ENCODE peak calls at places on chromosomes 11 and 22, in four cellular contexts. Z is A549, Y is K562, R is HepG2. B is an unnamed sample.

GRCh38 chr11:12719221-12719620 is 45.0 kb downstream of the TEAD1 start:
- DNase-seq in Z (no peak), Y (no peak), R (no peak), B (no peak)

GRCh38 chr11:134739136-134739535 is 327.1 kb upstream of the B3GAT1 start:
- DNase-seq in Z (no peak), Y (no peak), R (no peak), B (no peak)

GRCh38 chr11:69613594-69613993 is 27.4 kb upstream of the CCND1 start:
- DNase-seq in Z (no peak), Y (no peak), R (no peak), B (no peak)

GRCh38 chr22:29298641-29299040 is 7.8 kb upstream of the GAS2L1 start:
- DNase-seq in Z (no peak), Y (no peak), R (no peak), B (no peak)

GRCh38 chr11:123475478-123475877 is 45.4 kb downstream of the GRAMD1B start:
- DNase-seq in Z (peak), Y (no peak), R (no peak), B (no peak)

GRCh38 chr11:69868003-69868865 is 49.0 kb upstream of the FGF3 start:
- DNase-seq in Z (no peak), Y (no peak), R (no peak), B (no peak)

GRCh38 chr11:126165366-126166156 is 45.9 kb downstream of the RPUSD4 start:
- DNase-seq in Z (no peak), Y (no peak), R (peak), B (no peak)

GRCh38 chr11:134743809-134744195 is 331.8 kb upstream of the B3GAT1 start:
- DNase-seq in Z (no peak), Y (no peak), R (no peak), B (no peak)

GRCh38 chr22:43843783-43844530 is 18.4 kb downstream of the SULT4A1 start:
- DNase-seq in Z (no peak), Y (no peak), R (no peak), B (no peak)

DNA sequence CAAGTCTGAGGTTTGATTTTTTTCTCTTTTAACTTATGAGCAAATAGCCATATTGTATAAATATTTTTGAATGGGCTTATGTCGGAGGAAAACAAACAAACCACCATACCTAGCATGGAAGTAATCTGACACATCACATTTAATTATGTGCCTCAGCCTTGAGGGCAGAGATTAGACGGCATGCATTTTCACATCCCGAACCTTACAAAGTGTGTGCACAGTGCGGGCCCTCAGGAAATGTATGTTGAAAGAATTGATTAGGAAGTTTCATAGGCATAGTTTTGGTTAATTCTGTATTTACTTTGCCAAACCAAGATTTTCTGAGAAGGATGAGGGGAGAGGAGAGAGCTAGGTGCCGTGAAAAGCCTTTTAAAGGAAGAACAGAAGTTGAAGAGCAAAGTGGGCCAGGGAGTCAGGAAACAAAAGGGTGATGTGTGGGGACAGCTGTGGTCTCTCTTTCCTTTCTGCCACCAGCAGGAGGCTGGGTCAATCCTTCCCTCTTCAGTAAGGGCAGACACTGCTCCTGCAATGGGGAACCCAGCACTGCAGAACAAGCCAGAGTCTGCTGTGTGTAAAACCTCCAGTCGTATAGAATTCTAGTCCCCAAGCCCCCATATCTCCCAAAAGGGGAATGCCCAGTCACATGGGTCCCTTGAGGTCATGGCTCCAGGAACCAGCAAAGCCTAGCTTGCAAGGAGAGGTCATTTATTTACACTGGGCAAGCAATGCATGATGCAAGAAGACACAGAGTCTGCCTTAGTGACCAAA is 71.2 kb upstream of the OLFML1 start:
- DNase-seq in Z (no peak), Y (no peak), R (peak), B (no peak)
- TF ChIP-seq MYC in Z (no peak), Y (no peak), R (no peak), B (no peak)

DNA sequence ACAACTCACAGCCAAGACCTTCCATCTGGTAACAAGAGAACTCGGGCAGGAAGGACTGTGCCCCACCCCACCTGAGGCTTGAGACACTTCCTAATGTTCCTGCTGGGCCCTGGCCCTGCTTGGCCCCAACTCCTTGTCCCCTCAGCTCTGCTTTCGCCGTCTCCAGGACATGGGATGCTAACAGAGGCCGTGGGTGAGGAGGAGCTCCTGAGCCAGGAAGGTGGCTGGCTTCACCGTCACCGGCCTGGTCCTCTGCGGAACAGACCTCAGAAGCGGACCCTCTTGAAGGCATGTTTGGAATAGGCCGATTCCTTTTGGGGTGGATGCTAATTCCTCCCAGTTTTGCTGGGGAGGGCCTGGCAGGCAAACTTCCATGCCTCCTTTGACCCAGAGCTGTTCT is 154.3 kb downstream of the CACNA1I start:
- DNase-seq in Z (no peak), Y (no peak), R (no peak), B (no peak)
- TF ChIP-seq POLR2AphosphoS2 in Z (no peak), Y (no peak), R (no peak), B (no peak)

GRCh38 chr11:119404872-119405271 is 18.1 kb downstream of the THY1 start:
- DNase-seq in Z (no peak), Y (no peak), R (no peak), B (no peak)
- TF ChIP-seq MYC in Z (no peak), Y (no peak), R (no peak), B (no peak)

GRCh38 chr11:87232320-87232719 is 194.6 kb downstream of the TMEM135 start:
- DNase-seq in Z (no peak), Y (no peak), R (no peak), B (no peak)

GRCh38 chr11:87239001-87239400 is 201.3 kb downstream of the TMEM135 start:
- DNase-seq in Z (no peak), Y (no peak), R (no peak), B (no peak)

GRCh38 chr11:87239531-87239930 is 201.8 kb downstream of the TMEM135 start:
- DNase-seq in Z (no peak), Y (no peak), R (no peak), B (no peak)

GRCh38 chr11:87235366-87235765 is 197.6 kb downstream of the TMEM135 start:
- DNase-seq in Z (no peak), Y (no peak), R (no peak), B (no peak)

GRCh38 chr11:87236368-87236767 is 198.6 kb downstream of the TMEM135 start:
- DNase-seq in Z (no peak), Y (no peak), R (no peak), B (no peak)
- TF ChIP-seq POLR2AphosphoS2 in Z (no peak), Y (no peak), R (no peak), B (no peak)

DNA sequence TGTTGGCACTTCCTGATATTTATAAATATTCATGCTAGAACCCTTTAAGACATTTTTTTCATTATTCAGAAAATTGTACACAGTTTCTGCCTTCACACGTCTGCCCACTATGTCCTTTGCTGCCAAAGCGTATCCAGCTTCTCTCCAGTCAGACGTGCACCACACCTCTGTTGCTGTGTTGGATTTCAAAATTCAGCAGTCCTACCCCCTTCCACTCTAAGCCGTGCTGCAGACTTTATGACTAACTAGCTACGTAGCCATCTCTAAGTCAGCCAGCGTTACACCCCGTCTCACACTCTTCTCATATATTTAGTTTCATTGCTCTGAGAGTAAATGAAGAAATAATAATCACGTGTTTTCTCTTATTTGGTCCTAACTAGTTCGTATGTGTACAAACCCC is 28.2 kb upstream of the OPCML start:
- DNase-seq in Z (no peak), Y (no peak), R (no peak), B (no peak)
- TF ChIP-seq MYC in Z (no peak), Y (no peak), R (no peak), B (no peak)

DNA sequence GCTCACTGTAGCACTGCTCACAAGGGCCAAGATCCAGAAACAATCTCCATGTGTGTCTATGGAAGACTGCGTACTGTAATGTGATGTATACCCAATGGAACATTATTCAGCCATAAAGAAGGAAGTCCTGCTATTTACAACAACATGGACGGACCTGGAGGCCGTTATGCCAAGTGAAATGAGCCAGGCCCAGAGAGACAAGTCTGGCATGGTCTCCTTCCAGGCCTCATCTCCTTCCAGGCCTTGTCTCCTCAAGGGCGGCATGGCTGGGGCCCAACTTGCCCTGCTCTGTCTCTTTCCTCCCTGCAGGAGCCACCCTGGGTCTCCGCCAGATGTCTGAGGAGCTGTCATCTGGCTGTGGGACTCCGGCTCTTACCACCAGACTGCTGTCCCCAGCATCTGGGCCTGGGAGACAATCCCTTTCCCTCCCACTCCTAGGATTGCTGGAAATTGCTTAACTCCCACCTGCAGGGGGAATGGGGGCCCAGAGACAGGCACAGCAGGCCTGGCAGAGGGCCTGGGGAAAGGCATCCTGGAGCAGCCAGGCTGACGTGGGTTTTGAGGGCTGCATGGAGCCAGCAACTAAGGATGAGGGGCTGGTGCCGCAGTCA is 1326.6 kb downstream of the TBC1D22A start:
- DNase-seq in Z (no peak), Y (no peak), R (no peak), B (no peak)
- TF ChIP-seq POLR2AphosphoS2 in Z (no peak), Y (no peak), R (no peak), B (no peak)

DNA sequence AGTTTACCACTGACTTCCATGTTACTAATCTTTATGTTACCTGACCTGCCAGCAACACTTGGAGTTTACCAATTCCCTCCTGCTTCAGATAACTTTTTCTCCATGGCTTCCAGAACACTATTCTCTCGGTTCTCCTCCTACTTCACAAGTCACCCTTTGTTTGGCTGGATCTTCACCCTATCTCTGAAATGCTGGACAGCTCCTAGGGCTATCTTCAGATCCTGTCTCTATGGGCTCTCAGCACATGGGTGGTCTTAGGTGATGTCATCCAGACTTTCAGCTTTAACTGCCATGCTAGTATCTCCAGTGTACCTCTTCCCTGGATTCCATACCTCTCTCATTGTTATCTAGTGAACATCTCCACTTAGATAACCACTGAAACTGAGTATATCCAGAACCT is 12.2 kb upstream of the VWCE start:
- DNase-seq in Z (no peak), Y (no peak), R (no peak), B (no peak)
- TF ChIP-seq MYC in Z (no peak), Y (no peak), R (no peak), B (no peak)